ENCODE peak calls at places on chromosomes 3 and 15, in five cellular contexts. M, X, Y, K and S are unnamed samples.

GRCh38 chr3:158663832-158664231 is 8.6 kb downstream of the LXN start:
- DNase-seq in M (no peak), X (no peak), Y (no peak), K (no peak), S (no peak)

GRCh38 chr15:58545307-58546065 is 113.7 kb downstream of the LIPC start:
- DNase-seq in M (peak), X (peak), Y (no peak), K (peak), S (no peak)

GRCh38 chr3:128707935-128708494 is 18.0 kb upstream of the RAB7A start:
- DNase-seq in M (no peak), X (no peak), Y (no peak), K (no peak), S (no peak)

GRCh38 chr3:106862067-106862466 is 515.2 kb upstream of the CCDC54 start:
- DNase-seq in M (no peak), X (peak), Y (no peak), K (peak), S (no peak)

GRCh38 chr3:179227349-179227748 is 23.6 kb downstream of the KCNMB3 start:
- DNase-seq in M (no peak), X (peak), Y (no peak), K (peak), S (no peak)

GRCh38 chr3:119731545-119732343 is 28.9 kb downstream of the CFAP91 start:
- DNase-seq in M (no peak), X (peak), Y (no peak), K (peak), S (no peak)

GRCh38 chr3:151880326-151880725 is 6.9 kb downstream of the SUCNR1 start:
- DNase-seq in M (no peak), X (peak), Y (no peak), K (no peak), S (no peak)

GRCh38 chr15:80635953-80636352 is 59.2 kb upstream of the ABHD17C start:
- DNase-seq in M (no peak), X (no peak), Y (no peak), K (no peak), S (peak)

GRCh38 chr3:32969656-32970055 is 18.2 kb downstream of the CCR4 start:
- DNase-seq in M (no peak), X (peak), Y (no peak), K (peak), S (no peak)

GRCh38 chr15:57030011-57030410 is 111.6 kb downstream of the TCF12 start:
- DNase-seq in M (no peak), X (no peak), Y (no peak), K (no peak), S (no peak)

GRCh38 chr3:126527455-126528211 is 3.7 kb downstream of the CHST13 start:
- DNase-seq in M (peak), X (no peak), Y (no peak), K (no peak), S (peak)

GRCh38 chr3:197006446-197006845 is 23.2 kb downstream of the MELTF start:
- DNase-seq in M (no peak), X (no peak), Y (no peak), K (no peak), S (peak)

GRCh38 chr15:52463638-52464037 is 65.0 kb downstream of the MYO5A start:
- DNase-seq in M (no peak), X (peak), Y (no peak), K (peak), S (no peak)

GRCh38 chr3:129359102-129359461 is 69.4 kb downstream of the EFCAB12 start:
- DNase-seq in M (no peak), X (peak), Y (no peak), K (no peak), S (no peak)

GRCh38 chr3:140597792-140598191 is 80.1 kb upstream of the TRIM42 start:
- DNase-seq in M (no peak), X (no peak), Y (no peak), K (no peak), S (no peak)

GRCh38 chr3:172084871-172085556 is 45.6 kb downstream of the FNDC3B start:
- DNase-seq in M (no peak), X (peak), Y (no peak), K (peak), S (no peak)

GRCh38 chr15:62365795-62366442 is 200.8 kb upstream of the C2CD4B start:
- DNase-seq in M (no peak), X (no peak), Y (no peak), K (no peak), S (no peak)

GRCh38 chr15:96626936-96627577 is 296.6 kb downstream of the NR2F2 start:
- DNase-seq in M (no peak), X (no peak), Y (no peak), K (no peak), S (no peak)